ENCODE peak calls at places on chromosomes 3 and 15, in eight cellular contexts. D, K, O, I, Z, E, F and B are unnamed samples.

GRCh38 chr15:35450492-35450891 is 95.5 kb downstream of the DPH6 start:
- DNase-seq in D (no peak), K (no peak), O (no peak), I (no peak), Z (no peak), E (no peak), F (no peak), B (no peak)

GRCh38 chr15:76898102-76898501 is 7.0 kb downstream of the SCAPER start:
- DNase-seq in D (no peak), K (no peak), O (no peak), I (no peak), Z (no peak), E (no peak), F (no peak), B (no peak)

GRCh38 chr15:58043192-58043903 is 22.2 kb downstream of the ALDH1A2 start:
- DNase-seq in D (peak), K (no peak), O (no peak), I (no peak), Z (peak), E (peak), F (no peak), B (no peak)

GRCh38 chr3:197154-197855 is 742 bp downstream of the CHL1 start:
- DNase-seq in D (no peak), K (no peak), O (peak), I (no peak), Z (peak), E (peak), F (peak), B (no peak)

GRCh38 chr3:174498638-174499037 is 360.5 kb upstream of the NAALADL2 start:
- DNase-seq in D (no peak), K (no peak), O (no peak), I (no peak), Z (no peak), E (no peak), F (no peak), B (no peak)

GRCh38 chr3:109339714-109340648 is 2.6 kb upstream of the DPPA4 start:
- DNase-seq in D (no peak), K (no peak), O (no peak), I (no peak), Z (no peak), E (no peak), F (no peak), B (no peak)

GRCh38 chr15:63244399-63244798 is 33.0 kb upstream of the APH1B start:
- DNase-seq in D (no peak), K (no peak), O (no peak), I (no peak), Z (no peak), E (no peak), F (no peak), B (no peak)

GRCh38 chr3:196890309-196890708 is 22.6 kb downstream of the SENP5 start:
- DNase-seq in D (no peak), K (no peak), O (no peak), I (peak), Z (no peak), E (no peak), F (no peak), B (no peak)

GRCh38 chr3:45123030-45123429 is 23.1 kb downstream of the CDCP1 start:
- DNase-seq in D (no peak), K (peak), O (no peak), I (no peak), Z (no peak), E (no peak), F (no peak), B (no peak)

GRCh38 chr15:80990955-80991354 is 1.3 kb upstream of the MESD start:
- DNase-seq in D (no peak), K (no peak), O (no peak), I (no peak), Z (no peak), E (no peak), F (no peak), B (no peak)

GRCh38 chr3:14628406-14628805 is 23.2 kb upstream of the CCDC174 start:
- DNase-seq in D (no peak), K (no peak), O (no peak), I (no peak), Z (no peak), E (no peak), F (no peak), B (no peak)

GRCh38 chr15:67953286-67953685 is 100.8 kb upstream of the PIAS1 start:
- DNase-seq in D (no peak), K (no peak), O (no peak), I (no peak), Z (no peak), E (no peak), F (no peak), B (no peak)

GRCh38 chr15:38846351-38846750 is 281.7 kb upstream of the RASGRP1 start:
- DNase-seq in D (no peak), K (no peak), O (no peak), I (no peak), Z (no peak), E (no peak), F (no peak), B (no peak)